ENCODE peak calls at places on chromosome 6, in nine cellular contexts. P is ovary; L is HCT116; W is A549; M is prostate gland; X is MM.1S; R is OCI-LY7; Y is endothelial cell of umbilical vein; A is CD8-positive, alpha-beta T cell. F is an unnamed sample.

GRCh38 chr6:145502417-145502816 is 232.9 kb downstream of the EPM2A start:
- DNase-seq in P (no peak), A (no peak), R (no peak), X (no peak), Y (peak), W (no peak), L (no peak), M (no peak), F (no peak)

GRCh38 chr6:53861543-53861942 is 66.7 kb downstream of the LRRC1 start:
- DNase-seq in W (no peak), M (no peak), X (no peak), R (no peak), L (no peak), Y (no peak), A (no peak), P (no peak), F (no peak)

GRCh38 chr6:20810732-20811111 is 276.5 kb downstream of the CDKAL1 start:
- DNase-seq in Y (no peak), M (no peak), X (no peak), R (no peak), A (no peak), W (no peak), L (no peak), P (no peak), F (no peak)

GRCh38 chr6:42251911-42252637 is 34.4 kb upstream of the MRPS10 start:
- DNase-seq in X (no peak), P (peak), R (no peak), W (no peak), A (no peak), L (no peak), Y (peak), M (no peak), F (peak)

GRCh38 chr6:88916615-88917198 is 46.7 kb downstream of the RNGTT start:
- DNase-seq in L (no peak), A (no peak), W (no peak), M (no peak), R (no peak), P (no peak), X (peak), Y (no peak), F (no peak)

GRCh38 chr6:125273965-125274364 is 27.8 kb downstream of the HDDC2 start:
- DNase-seq in X (no peak), L (peak), Y (no peak), W (no peak), P (no peak), M (no peak), A (no peak), R (no peak), F (no peak)

GRCh38 chr6:121516331-121516730 is 80.9 kb downstream of the GJA1 start:
- DNase-seq in W (no peak), A (no peak), L (no peak), X (no peak), M (no peak), P (no peak), Y (peak), R (no peak), F (no peak)

GRCh38 chr6:167290786-167291622 is at the start of gene UNC93A:
- DNase-seq in W (no peak), A (no peak), Y (no peak), P (no peak), L (no peak), R (no peak), X (no peak), M (no peak), F (no peak)

GRCh38 chr6:159033160-159034049 is 11.4 kb downstream of the TAGAP start:
- DNase-seq in X (peak), A (no peak), M (no peak), L (no peak), Y (no peak), P (no peak), R (no peak), W (no peak), F (no peak)

GRCh38 chr6:36998723-36999466 is 6.6 kb upstream of the FGD2 start:
- DNase-seq in M (no peak), L (no peak), Y (no peak), R (peak), A (no peak), W (no peak), P (no peak), X (no peak), F (no peak)

GRCh38 chr6:156559151-156559690 is 218.0 kb upstream of the ARID1B start:
- DNase-seq in W (no peak), L (no peak), X (no peak), Y (no peak), P (no peak), R (no peak), M (no peak), A (no peak), F (no peak)

GRCh38 chr6:133184798-133185380 is 56.3 kb upstream of the EYA4 start:
- DNase-seq in L (no peak), A (no peak), P (no peak), M (no peak), W (peak), R (peak), X (peak), Y (peak), F (no peak)

GRCh38 chr6:104252276-104252675 is 607.4 kb downstream of the HACE1 start:
- DNase-seq in W (no peak), A (no peak), X (no peak), R (no peak), Y (no peak), L (no peak), M (no peak), P (no peak), F (no peak)

GRCh38 chr6:39793528-39793927 is 1.4 kb downstream of the DAAM2 start:
- DNase-seq in W (no peak), L (no peak), P (no peak), Y (no peak), M (no peak), R (no peak), X (no peak), A (no peak), F (no peak)
- H3K4me3 ChIP-seq in W (no peak), L (no peak), P (peak), Y (no peak), M (peak), R (no peak), X (no peak), A (no peak), F (peak)

DNA sequence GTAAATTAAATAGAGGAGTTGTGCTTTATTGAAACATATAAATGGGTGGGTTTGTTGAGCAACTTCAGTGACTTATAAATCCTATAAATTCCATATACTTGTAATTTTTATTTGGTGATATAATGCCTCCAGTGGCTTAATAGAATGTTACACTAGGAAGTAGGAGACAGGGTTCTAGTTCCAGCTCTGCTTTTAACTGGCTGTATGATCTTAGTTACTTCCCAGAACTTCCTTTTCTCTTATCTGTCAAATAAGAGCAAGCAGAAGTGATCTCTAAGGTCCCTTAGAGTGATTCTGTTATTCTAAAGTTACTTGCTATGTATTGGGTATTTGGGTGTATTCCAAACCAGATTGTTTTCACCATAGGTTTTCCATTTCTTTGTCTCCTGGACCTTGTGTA is 10.2 kb downstream of the ZSCAN23 start:
- DNase-seq in Y (no peak), P (no peak), L (no peak), R (peak), A (no peak), X (no peak), M (no peak), W (no peak), F (no peak)
- TF ChIP-seq CTCF in Y (no peak), P (no peak), L (peak), R (peak), A (no peak), X (no peak), M (no peak), W (no peak), F (no peak)

GRCh38 chr6:75286955-75287354 is 2.4 kb upstream of the TMEM30A start:
- DNase-seq in A (no peak), Y (no peak), M (no peak), P (no peak), L (no peak), W (no peak), R (no peak), X (no peak), F (no peak)
- H3K4me3 ChIP-seq in A (no peak), Y (no peak), M (no peak), P (no peak), L (no peak), W (no peak), R (peak), X (no peak), F (no peak)

DNA sequence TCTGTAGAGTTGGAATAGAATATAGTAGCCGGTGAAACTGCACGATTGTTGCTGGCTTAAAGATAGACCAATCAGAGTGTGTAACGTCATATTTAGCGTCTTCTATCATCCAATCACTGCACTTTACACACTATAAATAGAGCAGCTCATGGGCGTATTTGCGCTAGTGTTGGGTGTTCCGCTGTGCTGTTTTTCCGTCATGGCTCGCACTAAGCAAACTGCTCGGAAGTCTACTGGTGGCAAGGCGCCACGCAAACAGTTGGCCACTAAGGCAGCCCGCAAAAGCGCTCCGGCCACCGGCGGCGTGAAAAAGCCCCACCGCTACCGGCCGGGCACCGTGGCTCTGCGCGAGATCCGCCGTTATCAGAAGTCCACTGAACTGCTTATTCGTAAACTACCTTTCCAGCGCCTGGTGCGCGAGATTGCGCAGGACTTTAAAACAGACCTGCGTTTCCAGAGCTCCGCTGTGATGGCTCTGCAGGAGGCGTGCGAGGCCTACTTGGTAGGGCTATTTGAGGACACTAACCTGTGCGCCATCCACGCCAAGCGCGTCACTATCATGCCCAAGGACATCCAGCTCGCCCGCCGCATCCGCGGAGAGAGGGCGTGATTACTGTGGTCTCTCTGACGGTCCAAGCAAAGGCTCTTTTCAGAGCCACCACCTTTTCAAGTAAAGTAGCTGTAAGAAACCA is 57.8 kb downstream of the TRIM38 start:
- DNase-seq in P (peak), A (peak), L (peak), R (peak), X (peak), W (peak), Y (peak), M (peak), F (peak)
- TF ChIP-seq CTCF in P (peak), A (no peak), L (no peak), R (no peak), X (no peak), W (no peak), Y (no peak), M (no peak), F (no peak)

GRCh38 chr6:32148289-32148688 is 3.5 kb downstream of the PRRT1 start:
- DNase-seq in R (no peak), X (no peak), P (peak), L (no peak), M (no peak), Y (no peak), W (no peak), A (no peak), F (no peak)
- H3K4me3 ChIP-seq in R (no peak), X (no peak), P (no peak), L (no peak), M (no peak), Y (peak), W (no peak), A (no peak), F (peak)

GRCh38 chr6:45437441-45437820 is 59.7 kb upstream of the SUPT3H start:
- DNase-seq in M (no peak), R (no peak), A (no peak), Y (no peak), X (no peak), L (no peak), W (no peak), P (no peak), F (no peak)

GRCh38 chr6:45438849-45439406 is 61.2 kb upstream of the SUPT3H start:
- DNase-seq in W (no peak), P (no peak), Y (peak), X (no peak), M (peak), R (no peak), A (no peak), L (peak), F (no peak)

GRCh38 chr6:45439459-45439858 is 61.7 kb upstream of the SUPT3H start:
- DNase-seq in M (no peak), R (no peak), P (no peak), W (no peak), Y (no peak), L (no peak), X (no peak), A (no peak), F (no peak)

GRCh38 chr6:45436544-45437440 is 59.1 kb upstream of the SUPT3H start:
- DNase-seq in L (no peak), X (no peak), W (no peak), P (no peak), M (no peak), R (no peak), Y (peak), A (no peak), F (no peak)

GRCh38 chr6:45438156-45438555 is 60.4 kb upstream of the SUPT3H start:
- DNase-seq in L (no peak), Y (no peak), X (no peak), M (no peak), W (no peak), P (no peak), A (no peak), R (no peak), F (no peak)
- TF ChIP-seq CTCF in L (no peak), Y (no peak), X (no peak), M (no peak), W (no peak), P (no peak), A (no peak), R (no peak), F (no peak)

GRCh38 chr6:14369717-14370116 is 252.1 kb downstream of the CD83 start:
- DNase-seq in L (no peak), M (no peak), X (no peak), A (no peak), P (no peak), Y (no peak), W (no peak), R (no peak), F (no peak)

GRCh38 chr6:14366880-14367279 is 249.3 kb downstream of the CD83 start:
- DNase-seq in P (no peak), R (no peak), M (no peak), W (no peak), Y (no peak), L (no peak), X (no peak), A (no peak), F (no peak)

GRCh38 chr6:14365393-14365792 is 247.8 kb downstream of the CD83 start:
- DNase-seq in R (no peak), Y (no peak), A (no peak), L (no peak), P (no peak), M (no peak), W (no peak), X (no peak), F (no peak)

GRCh38 chr6:14366315-14366714 is 248.7 kb downstream of the CD83 start:
- DNase-seq in A (no peak), M (no peak), L (no peak), X (no peak), Y (no peak), W (no peak), R (no peak), P (no peak), F (no peak)

DNA sequence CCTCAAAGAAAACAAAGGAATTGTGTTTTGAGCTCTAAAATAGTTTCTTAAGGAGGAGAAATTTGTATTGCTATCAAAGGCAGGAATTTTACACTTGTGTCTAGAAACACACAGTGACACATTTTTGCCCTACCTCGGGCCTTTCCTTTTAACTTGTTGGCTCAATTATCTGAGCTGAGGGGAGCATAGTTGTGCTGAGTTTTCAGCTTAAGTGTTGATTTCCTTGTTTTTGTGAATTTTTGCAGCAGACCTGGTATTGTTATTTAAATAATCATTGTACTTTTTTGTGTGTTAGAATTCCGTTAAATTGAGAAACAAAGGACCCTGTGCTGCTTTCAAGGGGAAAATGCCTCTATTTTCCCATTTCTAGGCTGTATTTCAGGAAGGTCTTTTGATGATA is 249.7 kb downstream of the CD83 start:
- DNase-seq in R (no peak), L (no peak), W (no peak), Y (no peak), X (no peak), A (no peak), P (no peak), M (no peak), F (no peak)
- H3K4me3 ChIP-seq in R (no peak), L (no peak), W (no peak), Y (no peak), X (no peak), A (no peak), P (no peak), M (no peak), F (no peak)

GRCh38 chr6:12403946-12404647 is 113.9 kb downstream of the EDN1 start:
- DNase-seq in R (no peak), M (no peak), L (no peak), A (no peak), Y (no peak), X (no peak), P (no peak), W (no peak), F (no peak)

GRCh38 chr6:12408752-12409151 is 118.6 kb downstream of the EDN1 start:
- DNase-seq in A (no peak), L (no peak), R (no peak), X (no peak), M (no peak), W (no peak), Y (peak), P (no peak), F (no peak)

GRCh38 chr6:12401200-12401599 is 111.0 kb downstream of the EDN1 start:
- DNase-seq in Y (peak), A (no peak), W (no peak), M (no peak), L (no peak), X (no peak), P (no peak), R (no peak), F (no peak)

GRCh38 chr6:12404651-12405050 is 114.5 kb downstream of the EDN1 start:
- DNase-seq in Y (no peak), R (no peak), L (no peak), X (no peak), M (no peak), W (no peak), A (no peak), P (no peak), F (no peak)

DNA sequence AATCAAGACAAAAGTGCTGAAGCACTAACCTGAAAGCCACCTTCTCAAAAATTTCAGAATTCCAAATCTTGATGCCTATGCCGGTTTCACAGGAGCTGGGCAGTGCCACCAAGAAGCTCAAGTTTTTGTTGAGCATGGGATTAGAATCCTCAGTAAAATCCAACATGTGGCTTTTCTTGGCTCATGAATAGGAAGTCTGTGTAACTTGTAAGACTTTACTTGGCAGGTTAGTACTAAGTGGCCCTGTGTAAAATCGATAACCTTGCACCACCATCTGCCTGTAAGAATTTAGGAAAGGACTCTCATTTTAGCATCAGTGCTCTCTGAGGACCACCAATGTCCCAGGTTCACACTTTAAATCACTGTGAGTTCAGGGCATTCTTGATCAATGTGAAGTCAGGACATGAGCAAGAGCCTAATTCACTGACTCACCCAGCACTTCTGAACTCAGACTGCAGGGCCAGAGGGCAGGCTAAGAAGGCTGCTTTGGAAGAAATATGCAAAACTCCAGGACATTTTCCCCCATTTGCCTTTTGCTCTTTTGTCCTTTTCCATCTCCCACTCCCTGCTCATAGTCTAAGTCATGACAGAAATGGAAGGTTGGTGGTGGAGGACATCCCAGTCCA is 113.2 kb downstream of the EDN1 start:
- DNase-seq in W (peak), X (no peak), Y (peak), A (no peak), R (no peak), P (no peak), M (no peak), L (no peak), F (no peak)
- TF ChIP-seq CTCF in W (no peak), X (no peak), Y (no peak), A (no peak), R (no peak), P (no peak), M (no peak), L (no peak), F (no peak)

GRCh38 chr6:108364470-108364869 is 69.6 kb downstream of the AFG1L start:
- DNase-seq in Y (no peak), M (no peak), P (no peak), R (no peak), A (no peak), X (no peak), W (no peak), L (no peak), F (no peak)
- H3K4me3 ChIP-seq in Y (no peak), M (peak), P (no peak), R (no peak), A (no peak), X (no peak), W (no peak), L (no peak), F (no peak)

DNA sequence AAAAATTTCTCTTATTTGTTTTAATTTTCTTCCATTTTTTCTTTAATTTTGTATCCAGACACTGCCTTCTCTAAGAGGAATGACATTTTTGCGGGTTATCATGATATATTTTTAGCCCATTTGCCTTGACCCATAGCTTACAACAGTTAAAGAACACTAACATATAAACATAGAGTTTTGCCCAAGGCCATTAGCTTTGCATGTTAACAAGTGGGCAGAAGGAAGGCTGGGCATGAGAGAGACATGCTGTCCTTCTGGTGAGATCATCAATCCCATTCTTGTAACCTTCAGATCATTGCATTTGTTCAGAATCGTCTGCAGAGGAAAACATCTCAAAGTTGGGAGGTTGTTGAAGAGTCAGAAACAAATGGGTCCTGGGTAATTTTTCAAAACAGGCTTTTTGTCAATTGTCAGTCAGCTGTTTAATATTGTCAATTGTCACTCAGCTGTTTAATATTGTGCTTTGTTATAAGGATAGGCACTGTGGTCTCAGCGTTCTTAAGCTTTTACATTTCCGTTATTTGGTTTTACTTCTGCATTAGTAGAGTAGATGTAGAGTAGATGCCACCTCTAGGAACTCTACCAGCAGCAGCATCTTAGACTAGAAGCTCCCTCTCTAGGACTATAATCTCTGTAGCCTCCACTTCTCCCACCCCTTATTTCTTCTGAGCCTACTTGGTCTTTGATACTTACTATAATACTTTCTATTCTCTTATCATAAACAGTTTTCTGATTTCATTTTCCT is 243.1 kb downstream of the ESR1 start:
- DNase-seq in P (no peak), X (no peak), M (no peak), Y (no peak), R (no peak), A (no peak), W (no peak), L (no peak), F (no peak)
- TF ChIP-seq CTCF in P (no peak), X (no peak), M (no peak), Y (no peak), R (no peak), A (no peak), W (no peak), L (no peak), F (no peak)